ENCODE peak calls at places on chromosome 4, in ten cellular contexts. Y is SHP77; V is stimulated activated CD4-positive, alpha-beta T cell treated with anti-CD3 and anti-CD28 coated beads, TNF-alpha, amount 100 ng/mL, for 24 hours; J is GM20000; T is activated effector memory CD4-positive, alpha-beta T cell treated with anti-CD3 and anti-CD28 coated beads, Interleukin-2, amount 50 U/mL, for 16 hours; E is activated naive CD4-positive, alpha-beta T cell treated with Interleukin-2 at 50 U/mL for 16 hours; Q is left ventricle myocardium inferior; G is activated gamma-delta T cell treated with Interleukin-2 at 50 U/mL for 16 hours; C is uterus; W is activated CD4-positive, alpha-beta T cell treated with anti-CD3 and anti-CD28 coated beads, Interleukin-2, amount 50 U/mL, for 4 hours. I is an unnamed sample.

GRCh38 chr4:6356076-6356560 is 86.5 kb downstream of the WFS1 start:
- DNase-seq in Y (no peak), C (no peak), V (no peak), W (no peak), E (no peak), J (no peak), G (no peak), T (no peak), Q (no peak), I (no peak)

GRCh38 chr4:156293657-156294297 is 340.1 kb upstream of the CTSO start:
- DNase-seq in G (no peak), Q (no peak), J (no peak), W (no peak), E (no peak), T (no peak), V (no peak), C (no peak), Y (peak; percentile 8), I (no peak)

GRCh38 chr4:8132947-8133705 is 25.5 kb downstream of the ABLIM2 start:
- DNase-seq in V (no peak), T (no peak), E (no peak), G (no peak), Q (no peak), C (no peak), W (no peak), Y (no peak), J (no peak), I (no peak)

GRCh38 chr4:157270108-157270507 is 49.6 kb downstream of the GRIA2 start:
- DNase-seq in V (no peak), E (no peak), Y (no peak), G (no peak), W (no peak), C (no peak), Q (no peak), T (no peak), J (no peak), I (no peak)

GRCh38 chr4:66489783-66490452 is 819.6 kb upstream of the EPHA5 start:
- DNase-seq in G (no peak), C (no peak), W (no peak), T (no peak), Y (no peak), V (no peak), Q (no peak), J (no peak), E (no peak), I (no peak)

GRCh38 chr4:144562019-144562740 is 83.8 kb upstream of the HHIP start:
- DNase-seq in Y (peak; percentile 61), Q (no peak), W (no peak), V (no peak), C (no peak), G (no peak), E (no peak), T (no peak), J (no peak), I (peak; percentile 58)

GRCh38 chr4:115187136-115187535 is 73.7 kb upstream of the NDST4 start:
- DNase-seq in V (no peak), E (no peak), Q (no peak), W (no peak), Y (no peak), G (no peak), T (no peak), C (no peak), J (no peak), I (no peak)

GRCh38 chr4:13983189-13983790 is 355.8 kb upstream of the BOD1L1 start:
- DNase-seq in Y (no peak), C (no peak), W (no peak), G (no peak), T (no peak), V (no peak), Q (no peak), J (no peak), E (no peak), I (no peak)

GRCh38 chr4:169071781-169072180 is 61.7 kb upstream of the CBR4 start:
- DNase-seq in C (no peak), G (no peak), Q (no peak), T (no peak), J (no peak), Y (no peak), W (no peak), V (no peak), E (no peak), I (no peak)

GRCh38 chr4:100907465-100908454 is 389.9 kb upstream of the EMCN start:
- DNase-seq in Q (no peak), E (no peak), G (no peak), T (no peak), W (no peak), J (no peak), V (no peak), C (no peak), Y (no peak), I (no peak)

GRCh38 chr4:7157666-7158065 is 34.7 kb upstream of the SORCS2 start:
- DNase-seq in G (no peak), Y (no peak), V (no peak), T (peak; percentile 45), E (no peak), C (peak; percentile 12), Q (no peak), J (no peak), W (no peak), I (no peak)

GRCh38 chr4:3773552-3774001 is 7.4 kb downstream of the ADRA2C start:
- DNase-seq in W (no peak), Q (no peak), G (no peak), E (no peak), J (no peak), V (no peak), T (no peak), C (no peak), Y (no peak), I (no peak)

GRCh38 chr4:163343604-163344146 is at the start of gene NPY5R:
- DNase-seq in J (no peak), W (no peak), G (no peak), Y (no peak), C (peak; percentile 13), V (no peak), T (no peak), E (no peak), Q (no peak), I (peak; percentile 82)

GRCh38 chr4:960140-960735 is 13.1 kb downstream of the DGKQ start:
- DNase-seq in J (no peak), E (no peak), T (peak; percentile 51), V (no peak), Q (no peak), G (no peak), C (no peak), W (no peak), Y (no peak), I (peak; percentile 60)

GRCh38 chr4:38119663-38120374 is 159.6 kb downstream of the PTTG2 start:
- DNase-seq in W (no peak), C (no peak), Y (no peak), J (no peak), G (no peak), V (no peak), E (no peak), Q (no peak), T (no peak), I (peak; percentile 79)

GRCh38 chr4:164977243-164978164 is at the start of gene TRIM61:
- DNase-seq in E (peak; percentile 15), C (no peak), T (peak; percentile 72), J (peak; percentile 79), W (peak; percentile 28), Y (peak; percentile 83), V (no peak), Q (peak; percentile 74), G (peak; percentile 54), I (no peak)

GRCh38 chr4:6992728-6993655 is 50.2 kb upstream of the TADA2B start:
- DNase-seq in W (no peak), J (no peak), V (no peak), G (no peak), Y (no peak), C (no peak), Q (no peak), T (peak; percentile 21), E (no peak), I (no peak)

GRCh38 chr4:118285931-118286330 is 66.9 kb downstream of the PRSS12 start:
- DNase-seq in Y (no peak), Q (no peak), T (no peak), E (no peak), V (no peak), G (no peak), W (no peak), J (no peak), C (no peak), I (no peak)

GRCh38 chr4:138919094-138919936 is 96.3 kb upstream of the NOCT start:
- DNase-seq in V (peak; percentile 16), J (peak; percentile 60), W (peak; percentile 30), E (peak; percentile 50), T (peak; percentile 72), C (peak; percentile 86), Y (peak; percentile 72), G (no peak), Q (peak; percentile 72), I (peak; percentile 84)

GRCh38 chr4:5004496-5004895 is 14.8 kb downstream of the CYTL1 start:
- DNase-seq in Y (no peak), W (no peak), V (no peak), T (no peak), E (no peak), Q (no peak), G (no peak), C (no peak), J (no peak), I (peak; percentile 46)

GRCh38 chr4:3046623-3047022 is 27.7 kb downstream of the HTT-AS start:
- DNase-seq in T (no peak), W (no peak), Y (no peak), G (no peak), C (no peak), V (no peak), Q (no peak), J (no peak), E (no peak), I (peak; percentile 20)

GRCh38 chr4:80594696-80595095 is 259.2 kb downstream of the CFAP299 start:
- DNase-seq in W (no peak), V (no peak), J (no peak), Y (no peak), C (no peak), T (no peak), G (no peak), E (no peak), Q (no peak), I (no peak)

GRCh38 chr4:52529983-52530382 is 129.1 kb downstream of the USP46 start:
- DNase-seq in V (no peak), J (no peak), E (no peak), G (no peak), W (no peak), T (no peak), Y (no peak), Q (no peak), C (no peak), I (no peak)

GRCh38 chr4:139242511-139243051 is 37.4 kb downstream of the MGARP start:
- DNase-seq in E (no peak), V (no peak), G (no peak), Q (no peak), C (no peak), J (no peak), T (no peak), W (no peak), Y (no peak), I (no peak)

GRCh38 chr4:37383579-37384229 is 139.2 kb downstream of the NWD2 start:
- DNase-seq in Y (peak; percentile 15), Q (no peak), G (no peak), T (no peak), C (no peak), W (no peak), V (no peak), E (no peak), J (peak; percentile 38), I (no peak)

GRCh38 chr4:69894706-69895105 is 34.8 kb upstream of the SULT1E1 start:
- DNase-seq in W (no peak), Q (no peak), E (no peak), Y (no peak), T (no peak), G (no peak), C (no peak), V (no peak), J (no peak), I (no peak)

GRCh38 chr4:109049926-109050325 is 252.5 kb downstream of the COL25A1 start:
- DNase-seq in Q (no peak), T (no peak), Y (no peak), C (no peak), W (no peak), G (no peak), V (no peak), E (no peak), J (no peak), I (no peak)

GRCh38 chr4:102174800-102175199 is 170.5 kb downstream of the SLC39A8 start:
- DNase-seq in W (no peak), J (no peak), Q (no peak), E (no peak), Y (no peak), G (no peak), T (no peak), C (no peak), V (no peak), I (no peak)

I was measured in kidney.